ENCODE peak calls at places on chromosomes 6 and 20, in nine cellular contexts. I is pancreas, U is neuronal stem cell, J is heart left ventricle, S is PC-3, E is thoracic aorta, V is heart right ventricle, N is stomach, L is kidney. Q is an unnamed sample.

GRCh38 chr20:35617397-35618031 is 1.9 kb downstream of the SPAG4 start:
- DNase-seq in I (peak), U (peak), J (peak), S (peak), E (no peak), V (peak), N (peak), L (peak), Q (peak)

GRCh38 chr6:115643762-115644161 is 416.9 kb downstream of the FRK start:
- DNase-seq in I (no peak), U (no peak), J (no peak), S (peak), E (no peak), V (no peak), N (no peak), L (no peak), Q (no peak)

GRCh38 chr20:3689978-3690377 is 8.2 kb upstream of the ADAM33 start:
- DNase-seq in I (no peak), U (no peak), J (no peak), S (no peak), E (no peak), V (no peak), N (no peak), L (no peak), Q (no peak)

GRCh38 chr20:3312940-3313656 is 74.1 kb upstream of the SLC4A11 start:
- DNase-seq in I (no peak), U (no peak), J (no peak), S (peak), E (no peak), V (no peak), N (no peak), L (no peak), Q (no peak)

GRCh38 chr20:17542993-17543412 is 11.8 kb upstream of the BFSP1 start:
- DNase-seq in I (no peak), U (no peak), J (no peak), S (no peak), E (no peak), V (no peak), N (no peak), L (no peak), Q (no peak)

GRCh38 chr20:23625236-23625964 is 12.4 kb downstream of the CST3 start:
- DNase-seq in I (no peak), U (no peak), J (no peak), S (no peak), E (no peak), V (no peak), N (no peak), L (no peak), Q (no peak)

GRCh38 chr6:133017581-133017980 is 203.2 kb downstream of the RPS12 start:
- DNase-seq in I (no peak), U (no peak), J (no peak), S (no peak), E (no peak), V (no peak), N (no peak), L (no peak), Q (no peak)

GRCh38 chr20:38173237-38174156 is 8.4 kb upstream of the TGM2 start:
- DNase-seq in I (peak), U (no peak), J (peak), S (peak), E (peak), V (no peak), N (peak), L (no peak), Q (peak)

GRCh38 chr6:14739830-14740229 is 506.0 kb upstream of the JARID2 start:
- DNase-seq in I (no peak), U (no peak), J (no peak), S (no peak), E (no peak), V (no peak), N (no peak), L (no peak), Q (no peak)
- H3K4me3 ChIP-seq in I (no peak), U (no peak), J (no peak), S (no peak), E (no peak), V (no peak), N (no peak), L (no peak), Q (no peak)

GRCh38 chr6:44679906-44680698 is 292.6 kb downstream of the CDC5L start:
- DNase-seq in I (no peak), U (no peak), J (no peak), S (no peak), E (no peak), V (no peak), N (no peak), L (no peak), Q (no peak)
- H3K27ac ChIP-seq in I (no peak), U (no peak), J (no peak), S (no peak), E (no peak), V (no peak), N (no peak), L (no peak), Q (no peak)

DNA sequence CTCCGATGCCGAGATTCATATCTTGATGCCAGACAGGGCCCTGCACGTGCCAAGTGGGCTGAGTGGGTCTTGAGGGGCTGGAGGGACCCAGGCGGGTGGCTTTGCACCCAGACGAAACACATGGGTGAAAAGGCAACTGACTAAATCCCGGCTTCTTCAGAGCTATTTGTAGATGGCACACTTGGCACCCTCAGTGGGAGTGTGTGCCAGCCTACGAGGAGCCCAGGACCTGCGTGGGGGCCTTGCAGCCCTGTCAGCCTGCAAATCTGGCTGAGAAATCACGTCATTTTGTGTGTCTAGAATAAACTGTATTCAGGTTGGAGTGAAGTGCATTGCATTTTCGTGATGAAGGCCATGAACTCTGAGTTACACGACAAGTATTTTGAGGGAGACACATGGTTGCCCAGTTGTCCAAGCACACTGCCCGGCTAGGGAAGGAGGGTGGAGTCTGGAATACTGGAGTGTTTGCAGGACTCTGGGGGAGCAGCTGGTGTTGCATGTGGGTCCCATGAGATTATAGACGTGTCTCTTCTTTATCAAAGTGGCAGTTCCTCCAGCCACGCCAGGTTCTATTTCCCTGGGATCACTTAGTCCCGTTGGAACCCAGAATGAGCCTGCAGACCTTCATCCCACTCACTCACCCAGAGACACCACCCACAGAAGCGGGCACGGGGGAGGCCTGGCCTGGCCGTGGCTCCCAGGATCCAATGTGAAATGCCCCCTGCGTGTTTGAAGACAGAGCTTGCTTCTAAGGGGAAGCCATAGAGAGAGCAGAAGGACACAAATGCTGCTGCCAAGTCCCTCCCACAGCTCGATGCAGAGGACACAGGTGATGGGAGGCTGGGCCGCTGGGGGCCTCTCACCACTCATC is 60.1 kb downstream of the DLL1 start:
- DNase-seq in I (peak), U (no peak), J (peak), S (no peak), E (no peak), V (no peak), N (no peak), L (peak), Q (no peak)
- H3K4me3 ChIP-seq in I (no peak), U (no peak), J (no peak), S (no peak), E (no peak), V (no peak), N (no peak), L (no peak), Q (no peak)

DNA sequence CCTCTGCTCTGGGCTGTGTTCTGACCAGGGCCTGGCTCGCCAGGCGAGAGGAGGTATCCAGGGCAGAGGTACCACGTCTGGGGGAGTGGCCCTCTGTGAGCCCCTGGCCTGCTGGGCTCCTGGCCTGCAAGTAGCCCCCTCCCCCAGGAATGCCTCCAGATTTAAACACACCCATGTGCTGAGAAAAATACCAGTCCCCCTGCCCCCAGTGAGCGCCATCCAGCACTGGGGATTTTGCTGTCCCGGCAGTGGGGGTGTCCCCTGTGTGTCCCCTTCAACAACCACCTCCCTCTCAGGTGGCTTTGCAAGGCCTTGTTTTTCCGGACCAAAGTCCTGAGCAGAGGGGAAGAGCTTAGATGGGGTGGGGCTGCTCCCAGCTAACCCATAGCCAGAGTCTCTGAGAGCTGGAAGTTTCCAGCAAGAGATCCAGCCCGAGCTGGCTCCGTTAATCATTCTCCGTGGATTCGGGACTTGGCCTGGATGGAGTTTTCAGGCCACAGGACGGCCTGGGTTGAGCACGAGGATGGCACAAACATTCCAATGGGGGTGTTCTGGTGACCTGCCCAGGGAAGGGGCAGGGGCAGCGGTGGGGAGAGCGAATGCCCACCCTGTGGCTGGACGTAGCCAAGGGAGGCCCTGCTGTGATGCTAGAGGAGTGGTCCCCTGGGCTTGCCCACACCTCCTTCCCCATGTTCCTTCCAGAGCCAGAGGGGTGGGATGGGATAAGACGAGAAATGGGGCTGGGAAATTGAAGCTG is 29.0 kb downstream of the PCK1 start:
- DNase-seq in I (no peak), U (no peak), J (peak), S (no peak), E (no peak), V (no peak), N (no peak), L (peak), Q (no peak)
- H3K27ac ChIP-seq in I (no peak), U (no peak), J (no peak), S (no peak), E (no peak), V (no peak), N (no peak), L (peak), Q (no peak)

GRCh38 chr6:41073968-41074691 is 1.4 kb downstream of the NFYA start:
- DNase-seq in I (no peak), U (no peak), J (no peak), S (peak), E (no peak), V (no peak), N (no peak), L (no peak), Q (no peak)

GRCh38 chr6:41073203-41073967 is 611 bp downstream of the NFYA start:
- DNase-seq in I (peak), U (peak), J (peak), S (peak), E (peak), V (peak), N (peak), L (peak), Q (peak)

GRCh38 chr6:41077536-41077935 is 4.8 kb downstream of the NFYA start:
- DNase-seq in I (no peak), U (no peak), J (no peak), S (no peak), E (no peak), V (no peak), N (no peak), L (no peak), Q (no peak)

GRCh38 chr6:41072836-41073202 is at the start of gene NFYA:
- DNase-seq in I (peak), U (no peak), J (peak), S (no peak), E (peak), V (no peak), N (peak), L (peak), Q (no peak)

GRCh38 chr6:41074692-41075436 is 2.1 kb downstream of the NFYA start:
- DNase-seq in I (no peak), U (no peak), J (no peak), S (no peak), E (no peak), V (no peak), N (no peak), L (no peak), Q (no peak)
- H3K4me3 ChIP-seq in I (peak), U (peak), J (peak), S (peak), E (peak), V (peak), N (peak), L (peak), Q (peak)

DNA sequence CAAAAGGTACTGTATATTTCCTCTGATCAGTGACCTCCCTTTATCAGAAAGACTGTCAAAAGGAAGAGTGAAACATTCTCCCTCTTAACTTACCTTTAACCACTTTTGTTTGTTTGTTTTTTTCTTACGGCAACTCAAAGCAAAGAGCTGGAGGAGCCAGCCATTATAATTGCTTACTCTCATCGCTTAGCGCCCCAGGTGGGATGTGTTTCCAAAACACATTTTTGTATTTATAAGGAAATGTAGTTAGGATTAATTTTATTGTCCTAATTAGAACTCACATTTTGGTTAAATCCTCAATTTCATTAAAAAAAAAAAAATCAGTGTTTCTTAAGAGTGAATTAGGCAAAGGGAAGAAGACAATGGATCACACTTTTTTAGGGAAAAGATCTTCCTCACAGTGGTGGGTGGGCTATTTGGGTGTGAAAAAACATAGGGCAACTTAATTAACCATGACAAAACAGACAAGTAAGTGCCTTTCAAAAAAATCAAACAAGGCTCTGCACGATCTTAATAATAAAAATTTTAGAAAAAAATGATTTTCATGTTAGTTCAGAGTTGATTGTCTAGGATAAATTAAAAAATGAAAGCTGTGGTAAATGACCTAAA is 1.2 kb upstream of the PHACTR2 start:
- DNase-seq in I (no peak), U (no peak), J (no peak), S (no peak), E (no peak), V (no peak), N (no peak), L (no peak), Q (no peak)
- H3K27ac ChIP-seq in I (peak), U (no peak), J (peak), S (peak), E (peak), V (no peak), N (peak), L (no peak), Q (peak)

DNA sequence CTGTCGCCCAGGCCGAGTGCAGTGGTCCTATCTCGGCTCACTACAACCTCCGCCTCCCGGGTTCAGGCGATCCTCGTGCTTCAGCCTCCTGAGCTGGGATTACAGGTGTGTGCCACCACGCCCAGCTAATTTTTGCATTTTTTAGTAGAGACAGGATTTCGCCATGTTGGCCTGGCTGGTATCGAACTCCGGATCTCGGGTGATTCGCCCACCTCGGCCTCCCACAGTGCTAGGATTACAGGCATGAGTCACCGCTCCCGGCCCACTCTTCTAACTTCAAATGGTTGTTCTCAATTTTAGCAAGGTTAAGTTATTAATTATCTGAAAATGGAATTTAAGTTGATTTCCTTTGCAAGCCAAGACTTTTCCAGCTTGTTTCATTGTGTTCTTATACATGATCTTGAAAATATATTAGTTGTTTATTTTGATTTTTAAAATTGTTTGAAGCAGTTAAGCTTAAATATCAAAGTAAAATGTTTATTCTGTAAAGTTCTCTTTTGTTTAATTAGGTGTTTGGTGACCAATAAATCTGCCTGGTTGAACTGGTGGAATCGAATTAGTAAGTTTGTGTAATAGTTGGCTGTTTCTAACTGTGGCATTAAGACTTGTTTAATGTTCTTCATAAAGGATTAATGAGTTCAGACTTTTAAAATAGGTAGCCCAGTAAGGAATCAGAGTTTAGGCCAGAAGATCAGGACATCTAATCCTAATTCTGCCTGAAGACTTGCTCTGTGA is 2.3 kb downstream of the PM20D2 start:
- DNase-seq in I (no peak), U (no peak), J (no peak), S (peak), E (no peak), V (no peak), N (no peak), L (no peak), Q (no peak)
- H3K4me3 ChIP-seq in I (no peak), U (no peak), J (no peak), S (peak), E (peak), V (no peak), N (peak), L (no peak), Q (peak)

Q was measured in ascending aorta.